ENCODE peak calls at places on chromosomes 13 and 19, in eight cellular contexts. U is fibroblast of lung; M is neural progenitor cell; F is CD4-positive, CD25-positive, alpha-beta regulatory T cell; S is SJSA1; O is heart left ventricle; H is naive thymus-derived CD4-positive, alpha-beta T cell; N is pancreas. J is an unnamed sample.
A peak's percentile ranks its signal among the peaks of the same experiment; 100 is the strongest.

GRCh38 chr19:55452381-55453325 is 8.8 kb downstream of the ISOC2 start:
- DNase-seq in U (peak; percentile 73), M (peak; percentile 94), F (no peak), S (no peak), O (peak; percentile 69), H (no peak), N (peak; percentile 65), J (no peak)

GRCh38 chr13:75480691-75481175 is 1.2 kb downstream of the TBC1D4 start:
- DNase-seq in U (peak; percentile 62), M (peak; percentile 65), F (peak; percentile 24), S (no peak), O (peak; percentile 53), H (peak; percentile 11), N (peak; percentile 81), J (peak; percentile 79)

GRCh38 chr19:33251076-33251475 is 25.4 kb upstream of the SLC7A10 start:
- DNase-seq in U (no peak), M (no peak), F (no peak), S (no peak), O (no peak), H (no peak), N (peak; percentile 58), J (peak; percentile 59)

GRCh38 chr13:51955841-51956603 is 55.2 kb downstream of the ATP7B start:
- DNase-seq in U (no peak), M (no peak), F (no peak), S (no peak), O (no peak), H (no peak), N (no peak), J (no peak)

GRCh38 chr13:73107459-73107858 is 48.7 kb downstream of the KLF5 start:
- DNase-seq in U (no peak), M (peak; percentile 13), F (no peak), S (no peak), O (no peak), H (no peak), N (no peak), J (no peak)

GRCh38 chr19:17555929-17556813 is 722 bp downstream of the COLGALT1 start:
- DNase-seq in U (peak; percentile 45), M (peak; percentile 55), F (no peak), S (peak; percentile 74), O (peak; percentile 68), H (no peak), N (peak; percentile 82), J (peak; percentile 90)

GRCh38 chr19:42244452-42245220 is 2.2 kb upstream of the GSK3A start:
- DNase-seq in U (peak; percentile 92), M (peak; percentile 97), F (peak; percentile 93), S (peak; percentile 93), O (peak; percentile 92), H (peak; percentile 91), N (peak; percentile 95), J (peak; percentile 98)

GRCh38 chr13:20332361-20333096 is 100.4 kb upstream of the GJB6 start:
- DNase-seq in U (peak; percentile 48), M (no peak), F (no peak), S (no peak), O (no peak), H (no peak), N (no peak), J (no peak)

GRCh38 chr13:110341445-110342247 is 34.6 kb downstream of the COL4A2 start:
- DNase-seq in U (peak; percentile 65), M (no peak), F (no peak), S (peak; percentile 76), O (peak; percentile 59), H (no peak), N (no peak), J (no peak)

GRCh38 chr19:38653028-38653571 is 5.7 kb downstream of the ACTN4 start:
- DNase-seq in U (peak; percentile 57), M (no peak), F (no peak), S (peak; percentile 39), O (no peak), H (no peak), N (peak; percentile 18), J (no peak)

GRCh38 chr13:41402695-41403511 is 54.4 kb upstream of the RGCC start:
- DNase-seq in U (no peak), M (no peak), F (no peak), S (no peak), O (no peak), H (no peak), N (no peak), J (no peak)

GRCh38 chr13:23865898-23866297 is 23.3 kb downstream of the MIPEP start:
- DNase-seq in U (no peak), M (no peak), F (no peak), S (no peak), O (no peak), H (no peak), N (no peak), J (no peak)

GRCh38 chr13:61144301-61144700 is 271.3 kb downstream of the PCDH20 start:
- DNase-seq in U (no peak), M (no peak), F (no peak), S (no peak), O (no peak), H (no peak), N (no peak), J (no peak)

GRCh38 chr19:459724-460511 is 915 bp downstream of the SHC2 start:
- DNase-seq in U (peak; percentile 27), M (peak; percentile 82), F (no peak), S (peak; percentile 31), O (peak; percentile 81), H (no peak), N (peak; percentile 92), J (no peak)

GRCh38 chr13:31807090-31807541 is 67.8 kb downstream of the RXFP2 start:
- DNase-seq in U (peak; percentile 43), M (no peak), F (peak; percentile 22), S (no peak), O (no peak), H (no peak), N (no peak), J (no peak)

GRCh38 chr13:51449018-51449417 is 3.8 kb downstream of the INTS6 start:
- DNase-seq in U (no peak), M (no peak), F (no peak), S (no peak), O (no peak), H (no peak), N (no peak), J (no peak)

DNA sequence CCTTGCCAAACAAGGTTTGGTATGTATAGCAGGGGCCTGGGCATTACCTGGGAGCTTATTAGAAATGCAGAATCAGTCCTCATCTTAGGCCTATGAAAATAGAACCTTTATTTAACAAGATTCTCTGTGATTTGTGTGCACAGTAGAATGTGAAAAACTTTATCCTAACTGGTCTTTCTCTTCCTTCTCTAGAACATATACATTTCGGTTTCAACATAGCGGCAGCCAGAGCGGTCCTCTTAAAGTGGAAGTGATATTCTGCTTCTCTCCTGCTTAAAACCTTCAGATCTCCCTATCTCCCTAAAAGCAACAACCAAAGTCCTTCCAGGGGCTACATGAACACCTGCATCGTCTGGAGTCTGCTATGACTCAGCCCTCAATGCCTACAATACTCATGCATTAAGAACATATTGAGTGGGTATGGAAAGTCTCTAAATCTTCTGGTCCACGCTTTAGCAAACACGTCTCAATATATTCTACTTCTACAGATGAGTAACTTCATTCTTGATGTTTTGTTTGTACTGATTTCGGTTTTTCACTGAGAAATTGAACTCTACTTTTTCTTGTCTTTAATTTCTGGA is 84.5 kb downstream of the SPRY2 start:
- DNase-seq in U (no peak), M (no peak), F (no peak), S (no peak), O (no peak), H (no peak), N (no peak), J (no peak)
- H3K4me1 ChIP-seq in U (no peaks in the 10 kb centered on the region), M (no peaks in the 10 kb centered on the region), F (no peaks in the 10 kb centered on the region), S (no peaks in the 10 kb centered on the region), O (no peaks in the 10 kb centered on the region), H (no peaks in the 10 kb centered on the region), N (no peaks in the 10 kb centered on the region), J (no peaks in the 10 kb centered on the region)

GRCh38 chr13:114025432-114026127 is 51.7 kb upstream of the C13orf46 start:
- DNase-seq in U (peak; percentile 77), M (peak; percentile 38), F (no peak), S (peak; percentile 63), O (no peak), H (no peak), N (peak; percentile 40), J (no peak)
- H3K4me1 ChIP-seq in U (peaks cover 28% of the 10 kb centered on the region), M (peaks cover 13% of the 10 kb centered on the region), F (no peaks in the 10 kb centered on the region), S (peaks cover 33% of the 10 kb centered on the region), O (peaks cover 4% of the 10 kb centered on the region), H (no peaks in the 10 kb centered on the region), N (no peaks in the 10 kb centered on the region), J (peaks cover 23% of the 10 kb centered on the region)

GRCh38 chr13:29815336-29815735 is 35.1 kb downstream of the UBL3 start:
- DNase-seq in U (no peak), M (no peak), F (no peak), S (no peak), O (no peak), H (no peak), N (no peak), J (no peak)

GRCh38 chr13:29810145-29810742 is 40.2 kb downstream of the UBL3 start:
- DNase-seq in U (peak; percentile 53), M (no peak), F (no peak), S (no peak), O (no peak), H (no peak), N (no peak), J (no peak)

GRCh38 chr13:29808264-29808663 is 42.2 kb downstream of the UBL3 start:
- DNase-seq in U (no peak), M (no peak), F (no peak), S (no peak), O (no peak), H (no peak), N (no peak), J (no peak)

GRCh38 chr13:29805994-29806748 is 44.2 kb downstream of the UBL3 start:
- DNase-seq in U (no peak), M (no peak), F (no peak), S (no peak), O (no peak), H (no peak), N (no peak), J (no peak)

GRCh38 chr13:29810898-29811297 is 39.5 kb downstream of the UBL3 start:
- DNase-seq in U (no peak), M (no peak), F (no peak), S (no peak), O (no peak), H (no peak), N (no peak), J (no peak)
- H3K4me1 ChIP-seq in U (no peaks in the 10 kb centered on the region), M (peaks cover 5% of the 10 kb centered on the region), F (peaks cover 32% of the 10 kb centered on the region), S (peaks cover 10% of the 10 kb centered on the region), O (no peaks in the 10 kb centered on the region), H (no peaks in the 10 kb centered on the region), N (peaks cover 77% of the 10 kb centered on the region), J (peaks cover 30% of the 10 kb centered on the region)

GRCh38 chr13:71051573-71051972 is 815.4 kb downstream of the DACH1 start:
- DNase-seq in U (no peak), M (no peak), F (no peak), S (no peak), O (no peak), H (no peak), N (no peak), J (no peak)

DNA sequence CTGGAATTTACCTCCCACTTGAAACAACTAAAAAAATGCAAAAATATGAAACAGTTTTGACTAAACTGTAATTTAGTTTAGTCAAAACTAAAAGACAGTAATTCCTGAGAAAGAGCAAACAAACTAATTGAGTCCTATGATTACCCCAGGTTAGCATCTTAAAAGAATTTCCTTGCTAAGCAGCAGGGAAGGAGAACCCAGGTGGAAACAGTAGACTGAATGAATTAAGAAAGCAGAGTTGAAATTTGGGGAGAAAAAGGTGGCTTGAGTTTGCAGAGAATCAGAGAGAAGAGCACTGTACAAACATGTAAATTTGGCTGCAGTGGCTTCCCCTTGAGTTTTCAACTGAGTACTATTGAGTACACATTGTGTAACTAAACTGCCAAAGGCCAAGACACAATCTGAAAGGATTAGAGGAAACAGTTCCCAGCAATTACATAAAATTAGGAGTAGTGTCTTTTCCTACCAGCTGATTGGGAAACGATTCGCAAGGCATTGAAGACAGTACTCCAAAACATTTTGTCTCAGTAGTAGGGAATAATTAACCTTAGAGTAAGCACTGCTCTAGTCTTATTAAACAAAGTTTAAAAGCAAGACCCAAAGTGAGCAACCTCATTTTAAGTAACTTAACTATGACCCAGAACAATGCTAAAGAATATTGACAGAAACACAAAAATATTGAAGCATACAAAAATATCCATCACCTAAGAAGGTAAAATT is 820.5 kb downstream of the DACH1 start:
- DNase-seq in U (no peak), M (peak; percentile 27), F (no peak), S (no peak), O (no peak), H (no peak), N (no peak), J (no peak)
- H3K4me1 ChIP-seq in U (no peaks in the 10 kb centered on the region), M (peaks cover 15% of the 10 kb centered on the region), F (no peaks in the 10 kb centered on the region), S (no peaks in the 10 kb centered on the region), O (no peaks in the 10 kb centered on the region), H (no peaks in the 10 kb centered on the region), N (no peaks in the 10 kb centered on the region), J (no peaks in the 10 kb centered on the region)

J was measured in spleen.